ENCODE peak calls at places on chromosomes 6 and 20, in eight cellular contexts. V is SK-N-SH, W is Panc1, S is GM23338, J is HCT116, B is GM12878, U is HepG2, D is K562. F is an unnamed sample. For H3K27me3, the result is how much of the 10 kb centered on the place peaks cover.

GRCh38 chr20:45433316-45433715 is 17.4 kb downstream of the PIGT start:
- DNase-seq in V (no peak), W (no peak), S (peak), J (no peak), B (no peak), U (no peak), D (no peak), F (no peak)

GRCh38 chr6:106611030-106611429 is 18.3 kb downstream of the RTN4IP1 start:
- DNase-seq in V (no peak), W (no peak), S (no peak), J (no peak), B (no peak), U (no peak), D (no peak), F (no peak)

GRCh38 chr20:63977392-63978276 is 1.8 kb downstream of the SAMD10 start:
- DNase-seq in V (no peak), W (no peak), S (no peak), J (no peak), B (no peak), U (peak), D (peak), F (peak)

GRCh38 chr20:51966296-51966971 is 164.1 kb upstream of the SALL4 start:
- DNase-seq in V (peak), W (peak), S (peak), J (peak), B (no peak), U (peak), D (peak), F (peak)

GRCh38 chr6:11275598-11275997 is 43.1 kb upstream of the NEDD9 start:
- DNase-seq in V (no peak), W (no peak), S (no peak), J (no peak), B (peak), U (peak), D (no peak), F (peak)

GRCh38 chr6:1917628-1918371 is 308.1 kb downstream of the FOXC1 start:
- DNase-seq in V (no peak), W (peak), S (no peak), J (peak), B (no peak), U (peak), D (no peak), F (no peak)

GRCh38 chr6:48922837-48923236 is 540.2 kb downstream of the MMUT start:
- DNase-seq in V (no peak), W (no peak), S (no peak), J (no peak), B (no peak), U (no peak), D (no peak), F (no peak)

GRCh38 chr6:83429857-83430605 is 820 bp downstream of the ME1 start:
- DNase-seq in V (peak), W (no peak), S (peak), J (peak), B (no peak), U (no peak), D (peak), F (no peak)

GRCh38 chr6:110612298-110612697 is 135.9 kb upstream of the SLC22A16 start:
- DNase-seq in V (no peak), W (no peak), S (no peak), J (no peak), B (no peak), U (no peak), D (no peak), F (no peak)

GRCh38 chr6:170132011-170132521 is 158.8 kb downstream of the DLL1 start:
- DNase-seq in V (no peak), W (no peak), S (no peak), J (no peak), B (no peak), U (no peak), D (no peak), F (no peak)

GRCh38 chr6:41638002-41638800 is at the start of gene MDFI:
- DNase-seq in V (peak), W (no peak), S (peak), J (no peak), B (no peak), U (no peak), D (no peak), F (no peak)
- H3K27me3 ChIP-seq in V (under half), W (under half), S (half or more), J (under half), B (under half), U (half or more), D (half or more), F (under half)

GRCh38 chr6:21665101-21665435 is 71.5 kb downstream of the SOX4 start:
- DNase-seq in V (no peak), W (no peak), S (no peak), J (no peak), B (no peak), U (no peak), D (no peak), F (no peak)
- H3K4me3 ChIP-seq in V (no peak), W (peak), S (peak), J (no peak), B (no peak), U (no peak), D (no peak), F (no peak)

GRCh38 chr6:7974553-7974931 is 64.0 kb upstream of the TXNDC5 start:
- DNase-seq in V (no peak), W (no peak), S (no peak), J (no peak), B (no peak), U (no peak), D (no peak), F (no peak)

GRCh38 chr6:7976485-7977010 is 66.0 kb upstream of the TXNDC5 start:
- DNase-seq in V (no peak), W (no peak), S (no peak), J (no peak), B (no peak), U (no peak), D (no peak), F (no peak)

GRCh38 chr6:7973603-7974002 is 63.0 kb upstream of the TXNDC5 start:
- DNase-seq in V (no peak), W (no peak), S (no peak), J (no peak), B (no peak), U (peak), D (no peak), F (no peak)

GRCh38 chr6:7975764-7976146 is 65.2 kb upstream of the TXNDC5 start:
- DNase-seq in V (no peak), W (no peak), S (no peak), J (no peak), B (no peak), U (peak), D (no peak), F (no peak)

GRCh38 chr6:7974932-7975763 is 64.6 kb upstream of the TXNDC5 start:
- DNase-seq in V (peak), W (peak), S (no peak), J (peak), B (no peak), U (peak), D (peak), F (peak)
- TF ChIP-seq REST in V (peak), W (no peak), S (no peak), J (no peak), B (no peak), U (peak), D (no peak), F (no peak)

GRCh38 chr20:61629361-61630239 is 377.5 kb downstream of the CDH4 start:
- DNase-seq in V (peak), W (no peak), S (no peak), J (no peak), B (no peak), U (no peak), D (no peak), F (no peak)

GRCh38 chr20:61626412-61626811 is 374.4 kb downstream of the CDH4 start:
- DNase-seq in V (no peak), W (no peak), S (no peak), J (no peak), B (no peak), U (no peak), D (no peak), F (no peak)

GRCh38 chr20:61628901-61629300 is 376.8 kb downstream of the CDH4 start:
- DNase-seq in V (peak), W (no peak), S (no peak), J (no peak), B (no peak), U (no peak), D (no peak), F (no peak)

GRCh38 chr20:61628480-61628879 is 376.4 kb downstream of the CDH4 start:
- DNase-seq in V (peak), W (no peak), S (no peak), J (no peak), B (no peak), U (no peak), D (no peak), F (no peak)

GRCh38 chr20:61627791-61628415 is 375.8 kb downstream of the CDH4 start:
- DNase-seq in V (no peak), W (no peak), S (no peak), J (no peak), B (no peak), U (no peak), D (no peak), F (no peak)
- H3K27me3 ChIP-seq in V (under half), W (under half), S (under half), J (half or more), B (under half), U (half or more), D (half or more), F (under half)

DNA sequence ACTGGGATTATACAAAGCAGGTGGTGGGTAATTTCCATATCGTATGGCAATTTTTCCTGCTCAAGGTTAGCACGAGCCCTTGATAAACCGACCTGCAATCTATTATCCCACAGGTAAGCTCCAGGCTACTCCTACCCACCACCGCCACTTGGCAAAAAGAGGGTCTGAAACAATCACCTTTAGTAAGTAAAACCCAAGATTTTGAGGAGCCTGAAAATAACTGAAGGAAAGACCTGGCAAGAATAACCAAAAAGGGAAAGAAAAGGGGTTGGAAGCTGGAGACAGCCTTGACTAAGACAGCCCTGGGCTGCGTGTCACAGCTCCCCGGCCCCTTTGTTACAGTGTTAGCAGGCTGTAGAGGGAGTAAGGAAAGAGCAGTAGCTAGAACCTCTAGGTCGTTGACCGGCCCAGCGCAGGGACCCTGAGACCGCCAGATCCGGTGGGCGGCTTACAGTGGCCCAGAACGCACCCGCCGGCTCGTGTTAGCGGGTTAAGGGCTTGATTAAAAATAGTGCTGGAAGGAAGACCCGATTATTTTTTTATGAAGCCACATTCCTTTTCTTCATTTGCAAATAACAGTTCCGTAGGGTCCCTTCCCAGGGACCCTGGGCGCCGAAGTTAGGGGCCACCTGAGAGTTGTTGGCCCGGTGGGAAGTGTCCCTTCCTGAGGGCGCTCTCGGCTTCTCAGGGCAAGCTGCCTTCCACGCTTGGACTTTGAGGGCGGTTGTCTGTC is 30.5 kb downstream of the TFAP2B start:
- DNase-seq in V (peak), W (no peak), S (peak), J (no peak), B (no peak), U (no peak), D (no peak), F (no peak)
- H3K4me3 ChIP-seq in V (no peak), W (no peak), S (peak), J (no peak), B (no peak), U (no peak), D (no peak), F (no peak)

GRCh38 chr20:48051810-48052491 is 266.7 kb upstream of the SULF2 start:
- DNase-seq in V (peak), W (no peak), S (peak), J (no peak), B (no peak), U (no peak), D (no peak), F (no peak)
- TF ChIP-seq REST in V (no peak), W (no peak), S (no peak), J (no peak), B (no peak), U (no peak), D (no peak), F (no peak)

GRCh38 chr6:51515052-51515402 is 572.4 kb downstream of the PKHD1 start:
- DNase-seq in V (peak), W (no peak), S (no peak), J (no peak), B (no peak), U (no peak), D (no peak), F (no peak)

GRCh38 chr6:51509597-51509996 is 577.8 kb downstream of the PKHD1 start:
- DNase-seq in V (no peak), W (no peak), S (no peak), J (no peak), B (no peak), U (no peak), D (no peak), F (no peak)

GRCh38 chr6:51514396-51515051 is 572.9 kb downstream of the PKHD1 start:
- DNase-seq in V (no peak), W (no peak), S (no peak), J (no peak), B (no peak), U (no peak), D (no peak), F (no peak)

GRCh38 chr6:51511081-51511480 is 576.3 kb downstream of the PKHD1 start:
- DNase-seq in V (no peak), W (no peak), S (no peak), J (no peak), B (no peak), U (no peak), D (no peak), F (no peak)

DNA sequence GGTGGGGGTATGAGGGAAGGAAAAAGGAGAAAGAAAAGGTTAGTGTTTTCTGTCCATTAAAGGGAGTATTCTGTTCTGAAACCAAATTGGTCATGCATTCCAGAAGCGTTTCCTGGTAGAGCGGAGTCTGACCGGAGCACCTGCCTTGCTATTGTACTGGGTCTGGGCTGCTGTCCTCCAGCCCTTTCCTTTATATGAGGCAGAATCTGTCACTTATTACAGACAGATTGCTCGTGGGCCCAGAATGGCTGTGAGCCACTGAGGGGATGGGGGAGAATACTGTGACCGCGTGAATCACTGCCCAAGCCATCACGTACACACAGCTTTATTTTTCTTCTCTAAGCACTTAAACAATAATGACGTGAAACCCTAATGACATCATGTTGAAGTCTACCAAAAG is 573.5 kb downstream of the PKHD1 start:
- DNase-seq in V (no peak), W (no peak), S (no peak), J (no peak), B (no peak), U (no peak), D (no peak), F (no peak)
- H3K27me3 ChIP-seq in V (under half), W (under half), S (under half), J (under half), B (under half), U (under half), D (under half), F (under half)

GRCh38 chr20:914727-915498 is 1.2 kb downstream of the ANGPT4 start:
- DNase-seq in V (no peak), W (no peak), S (no peak), J (no peak), B (no peak), U (no peak), D (no peak), F (peak)
- H3K4me3 ChIP-seq in V (no peak), W (no peak), S (no peak), J (no peak), B (no peak), U (no peak), D (no peak), F (no peak)